ENCODE peak calls at places on chromosomes 12 and 14, in four cellular contexts. H is transverse colon, N is GM12878, S is HCT116. U is an unnamed sample.
A peak's percentile ranks its signal among the peaks of the same experiment; 100 is the strongest.

GRCh38 chr14:100295376-100296105 is 10.7 kb downstream of the SLC25A29 start:
- DNase-seq in H (no peak), N (no peak), S (no peak), U (peak; percentile 18)

GRCh38 chr12:95218852-95219171 is 1.2 kb downstream of the VEZT start:
- DNase-seq in H (peak; percentile 42), N (no peak), S (no peak), U (no peak)

GRCh38 chr12:91662021-91662420 is 479.4 kb upstream of the DCN start:
- DNase-seq in H (no peak), N (no peak), S (no peak), U (no peak)

GRCh38 chr12:50764861-50765324 is 992 bp downstream of the ATF1 start:
- DNase-seq in H (peak; percentile 39), N (no peak), S (no peak), U (no peak)

GRCh38 chr14:50399251-50400032 is 2.8 kb upstream of the CDKL1 start:
- DNase-seq in H (peak; percentile 80), N (no peak), S (peak; percentile 4), U (no peak)

GRCh38 chr12:94566345-94566744 is 84.0 kb downstream of the TMCC3 start:
- DNase-seq in H (no peak), N (no peak), S (no peak), U (no peak)

GRCh38 chr14:53331247-53331646 is 178.1 kb upstream of the DDHD1 start:
- DNase-seq in H (no peak), N (no peak), S (no peak), U (no peak)

GRCh38 chr14:62162998-62163589 is 400.9 kb downstream of the SNAPC1 start:
- DNase-seq in H (no peak), N (no peak), S (peak; percentile 23), U (no peak)

GRCh38 chr14:65382586-65382985 is 29.9 kb upstream of the FUT8 start:
- DNase-seq in H (no peak), N (no peak), S (no peak), U (no peak)

GRCh38 chr14:99667045-99667444 is 17.1 kb upstream of the CYP46A1 start:
- DNase-seq in H (no peak), N (no peak), S (no peak), U (no peak)

GRCh38 chr14:23174266-23174665 is 9.2 kb downstream of the SLC7A8 start:
- DNase-seq in H (no peak), N (no peak), S (no peak), U (no peak)

GRCh38 chr12:1544991-1545700 is 49.2 kb downstream of the FBXL14 start:
- DNase-seq in H (no peak), N (no peak), S (peak; percentile 4), U (no peak)

GRCh38 chr14:103695331-103696026 is 19.8 kb downstream of the XRCC3 start:
- DNase-seq in H (no peak), N (no peak), S (no peak), U (no peak)

GRCh38 chr12:115572440-115572839 is 705.1 kb downstream of the MED13L start:
- DNase-seq in H (no peak), N (peak; percentile 86), S (no peak), U (no peak)

GRCh38 chr14:88166616-88167015 is 156.5 kb downstream of the KCNK10 start:
- DNase-seq in H (no peak), N (no peak), S (no peak), U (no peak)

GRCh38 chr14:89851031-89851430 is 103.5 kb downstream of the EFCAB11 start:
- DNase-seq in H (no peak), N (no peak), S (no peak), U (no peak)

GRCh38 chr14:57486767-57487379 is 6.8 kb downstream of the CCDC198 start:
- DNase-seq in H (no peak), N (no peak), S (peak; percentile 18), U (peak; percentile 21)

GRCh38 chr14:81561084-81561775 is 27.6 kb upstream of the SEL1L start:
- DNase-seq in H (no peak), N (no peak), S (no peak), U (no peak)

GRCh38 chr12:70007687-70008086 is 182.7 kb downstream of the MYRFL start:
- DNase-seq in H (no peak), N (no peak), S (no peak), U (no peak)

GRCh38 chr14:31243860-31244259 is 36.3 kb upstream of the HECTD1 start:
- DNase-seq in H (peak; percentile 74), N (no peak), S (peak; percentile 96), U (peak; percentile 55)

GRCh38 chr14:37585101-37585479 is 10.0 kb downstream of the FOXA1 start:
- DNase-seq in H (peak; percentile 41), N (no peak), S (no peak), U (peak; percentile 55)

GRCh38 chr12:88227263-88227662 is 85.2 kb downstream of the TMTC3 start:
- DNase-seq in H (no peak), N (no peak), S (no peak), U (no peak)

GRCh38 chr14:61426048-61426447 is 104.7 kb downstream of the PRKCH start:
- DNase-seq in H (no peak), N (no peak), S (no peak), U (no peak)

GRCh38 chr14:24960816-24961215 is 89.1 kb downstream of the STXBP6 start:
- DNase-seq in H (no peak), N (no peak), S (no peak), U (no peak)

GRCh38 chr14:54676822-54677708 is 110.1 kb downstream of the SAMD4A start:
- DNase-seq in H (no peak), N (no peak), S (peak; percentile 75), U (no peak)

GRCh38 chr12:5514016-5514415 is 82.1 kb downstream of the NTF3 start:
- DNase-seq in H (no peak), N (no peak), S (no peak), U (no peak)

GRCh38 chr12:104050436-104050835 is 449 bp upstream of the GLT8D2 start:
- DNase-seq in H (no peak), N (no peak), S (no peak), U (no peak)

GRCh38 chr12:53389702-53390101 is 9.7 kb downstream of the SP1 start:
- DNase-seq in H (no peak), N (no peak), S (no peak), U (no peak)
- H3K4me1 ChIP-seq in H (peaks cover 74% of the 10 kb centered on the region), N (no peaks in the 10 kb centered on the region), S (no peaks in the 10 kb centered on the region), U (peaks cover 36% of the 10 kb centered on the region)

GRCh38 chr14:93206793-93207467 is at the start of the genes GON7 and UBR7:
- DNase-seq in H (peak; percentile 97), N (peak; percentile 86), S (peak; percentile 93), U (peak; percentile 97)
- TF ChIP-seq CTCF in H (peak; percentile 50), N (peak; percentile 20), S (peak; percentile 22), U (peak; percentile 19)

DNA sequence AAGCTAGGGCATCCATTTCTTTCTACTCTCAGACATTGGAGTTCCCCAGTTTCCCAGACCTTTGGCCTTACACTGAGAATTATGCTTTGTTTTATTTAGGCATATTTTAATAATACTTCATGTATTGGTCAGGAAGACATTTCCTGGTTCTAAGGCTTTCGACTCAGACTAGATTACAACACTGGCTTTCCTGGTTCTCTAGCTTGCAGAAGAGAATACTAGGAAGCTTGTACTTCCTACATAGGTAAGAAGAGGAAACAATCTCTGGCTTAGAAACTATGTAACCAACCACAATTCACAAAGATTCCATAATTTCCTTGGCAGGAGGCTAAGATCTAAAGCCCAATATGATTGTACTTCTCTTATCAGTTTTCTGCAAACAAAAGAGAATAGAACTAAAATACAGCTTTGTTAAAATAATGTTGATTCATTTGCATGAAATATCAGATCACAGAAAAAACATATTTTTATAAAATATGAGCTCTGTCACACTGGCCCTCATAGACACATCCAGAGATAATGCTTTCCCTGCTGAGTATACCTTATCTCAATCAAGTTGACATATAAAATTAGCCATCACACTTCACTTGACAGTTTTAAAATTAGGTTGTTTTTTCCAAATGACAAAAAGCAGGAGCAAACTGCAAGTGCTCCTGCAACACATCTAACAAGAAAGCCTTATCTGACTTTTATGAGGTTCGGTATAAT is 30.5 kb downstream of the CLEC2D start:
- DNase-seq in H (no peak), N (no peak), S (no peak), U (no peak)
- H3K4me3 ChIP-seq in H (no peak overlapping the region), N (no peak overlapping the region), S (no peak overlapping the region), U (no peak overlapping the region)

GRCh38 chr14:91375748-91376452 is 41.7 kb downstream of the CCDC88C start:
- DNase-seq in H (no peak), N (no peak), S (no peak), U (peak; percentile 52)
- H3K4me1 ChIP-seq in H (peaks cover 75% of the 10 kb centered on the region), N (peaks cover 94% of the 10 kb centered on the region), S (no peaks in the 10 kb centered on the region), U (peaks cover 51% of the 10 kb centered on the region)

GRCh38 chr12:32561931-32562341 is 117.2 kb upstream of the DNM1L start:
- DNase-seq in H (no peak), N (no peak), S (no peak), U (no peak)

GRCh38 chr12:32558941-32559340 is 120.2 kb upstream of the DNM1L start:
- DNase-seq in H (no peak), N (peak; percentile 66), S (no peak), U (no peak)

GRCh38 chr12:32559434-32559833 is 119.7 kb upstream of the DNM1L start:
- DNase-seq in H (no peak), N (no peak), S (no peak), U (no peak)

GRCh38 chr12:32560520-32560919 is 118.6 kb upstream of the DNM1L start:
- DNase-seq in H (no peak), N (no peak), S (no peak), U (no peak)
- TF ChIP-seq CTCF in H (no peak), N (no peak), S (no peak), U (no peak)